ENCODE peak calls at places on chromosomes 11 and 22, in six cellular contexts. B is naive thymus-derived CD4-positive, alpha-beta T cell; Z is colonic mucosa; K is CD8-positive, alpha-beta memory T cell; I is sigmoid colon; N is kidney. E is an unnamed sample.

GRCh38 chr11:132228756-132229325 is 858.4 kb downstream of the NTM start:
- DNase-seq in N (no peak), B (no peak), Z (no peak), K (no peak), I (no peak), E (no peak)

GRCh38 chr11:49377978-49378377 is 169.6 kb upstream of the FOLH1 start:
- DNase-seq in K (no peak), B (no peak), I (no peak), N (no peak), Z (no peak), E (no peak)

GRCh38 chr11:86395061-86395551 is 20.4 kb downstream of the CCDC81 start:
- DNase-seq in K (no peak), I (no peak), Z (no peak), N (peak; percentile 76), B (no peak), E (no peak)

GRCh38 chr11:14812776-14813175 is 79.3 kb downstream of the CYP2R1 start:
- DNase-seq in Z (no peak), N (no peak), K (no peak), I (no peak), B (no peak), E (no peak)

GRCh38 chr11:107819361-107820014 is 39.1 kb downstream of the SLC35F2 start:
- DNase-seq in Z (no peak), B (no peak), K (no peak), I (no peak), N (no peak), E (no peak)

GRCh38 chr11:802018-802617 is 2.9 kb downstream of the PIDD1 start:
- DNase-seq in B (no peak), Z (no peak), N (no peak), I (no peak), K (no peak), E (no peak)

GRCh38 chr11:69351460-69351859 is 57.5 kb downstream of the MYEOV start:
- DNase-seq in I (no peak), K (no peak), N (no peak), B (no peak), Z (no peak), E (no peak)

GRCh38 chr22:42621505-42622002 is 6.9 kb upstream of the POLDIP3 start:
- DNase-seq in I (no peak), B (peak; percentile 63), Z (peak; percentile 83), N (peak; percentile 91), K (peak; percentile 32), E (peak; percentile 49)

GRCh38 chr11:10786451-10786850 is 22.3 kb downstream of the EIF4G2 start:
- DNase-seq in I (no peak), B (no peak), Z (no peak), K (no peak), N (no peak), E (no peak)

GRCh38 chr11:71505781-71506180 is 21.3 kb upstream of the KRTAP5-7 start:
- DNase-seq in I (no peak), N (no peak), K (no peak), B (no peak), Z (no peak), E (no peak)

GRCh38 chr22:36871669-36872081 is 10.9 kb downstream of the NCF4 start:
- DNase-seq in I (no peak), K (no peak), N (peak; percentile 67), B (no peak), Z (no peak), E (no peak)
- H3K27ac ChIP-seq in I (no peak overlapping the region), K (no peak overlapping the region), N (no peak overlapping the region), B (no peak overlapping the region), Z (no peak overlapping the region), E (no peak overlapping the region)

GRCh38 chr11:13679768-13680167 is 11.3 kb downstream of the FAR1 start:
- DNase-seq in I (no peak), N (no peak), B (no peak), K (no peak), Z (no peak), E (no peak)
- H3K27ac ChIP-seq in I (no peak overlapping the region), N (no peak overlapping the region), B (no peak overlapping the region), K (no peak overlapping the region), Z (no peak overlapping the region), E (no peak overlapping the region)

GRCh38 chr11:130916238-130916855 is at the start of gene SNX19:
- DNase-seq in B (peak; percentile 95), Z (peak; percentile 93), I (peak; percentile 96), N (peak; percentile 96), K (peak; percentile 85), E (peak; percentile 84)
- H3K27ac ChIP-seq in B (peak within 1 kb of the TSS; percentile 84), Z (peak within 1 kb of the TSS; percentile 77), I (peak within 1 kb of the TSS; percentile 90), N (peak within 1 kb of the TSS; percentile 80), K (peak within 1 kb of the TSS; percentile 86), E (peak within 1 kb of the TSS; percentile 84)

GRCh38 chr11:57241311-57241972 is 4.4 kb upstream of the APLNR start:
- DNase-seq in I (no peak), N (no peak), K (no peak), Z (no peak), B (no peak), E (no peak)
- H3K27ac ChIP-seq in I (no peak overlapping the region), N (no peak overlapping the region), K (no peak overlapping the region), Z (no peak overlapping the region), B (no peak overlapping the region), E (no peak overlapping the region)

DNA sequence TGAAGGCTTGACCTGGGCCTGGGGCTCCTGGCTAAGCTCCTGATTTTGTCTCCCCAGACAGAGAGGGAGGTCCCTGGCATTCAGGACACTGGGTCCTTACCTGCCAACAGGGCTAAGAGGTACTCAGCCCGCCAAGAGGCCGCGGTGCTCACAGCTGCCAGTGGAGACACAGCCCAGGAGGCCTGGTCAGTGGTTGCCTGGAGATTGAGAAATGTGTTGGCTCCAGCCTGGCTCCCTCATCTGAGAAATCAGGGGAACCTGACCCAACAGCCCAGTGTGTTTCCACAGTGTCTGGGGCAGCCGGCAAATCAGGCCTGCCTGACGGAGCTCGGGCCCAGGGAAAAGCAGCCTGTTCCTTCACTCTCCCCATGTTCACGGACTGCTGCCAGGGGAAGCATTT is 79.4 kb upstream of the NAV2 start:
- DNase-seq in K (no peak), Z (no peak), N (no peak), I (peak; percentile 94), B (no peak), E (no peak)
- H3K27ac ChIP-seq in K (no peak overlapping the region), Z (no peak overlapping the region), N (no peak overlapping the region), I (peak overlapping the region; percentile 12), B (no peak overlapping the region), E (no peak overlapping the region)

DNA sequence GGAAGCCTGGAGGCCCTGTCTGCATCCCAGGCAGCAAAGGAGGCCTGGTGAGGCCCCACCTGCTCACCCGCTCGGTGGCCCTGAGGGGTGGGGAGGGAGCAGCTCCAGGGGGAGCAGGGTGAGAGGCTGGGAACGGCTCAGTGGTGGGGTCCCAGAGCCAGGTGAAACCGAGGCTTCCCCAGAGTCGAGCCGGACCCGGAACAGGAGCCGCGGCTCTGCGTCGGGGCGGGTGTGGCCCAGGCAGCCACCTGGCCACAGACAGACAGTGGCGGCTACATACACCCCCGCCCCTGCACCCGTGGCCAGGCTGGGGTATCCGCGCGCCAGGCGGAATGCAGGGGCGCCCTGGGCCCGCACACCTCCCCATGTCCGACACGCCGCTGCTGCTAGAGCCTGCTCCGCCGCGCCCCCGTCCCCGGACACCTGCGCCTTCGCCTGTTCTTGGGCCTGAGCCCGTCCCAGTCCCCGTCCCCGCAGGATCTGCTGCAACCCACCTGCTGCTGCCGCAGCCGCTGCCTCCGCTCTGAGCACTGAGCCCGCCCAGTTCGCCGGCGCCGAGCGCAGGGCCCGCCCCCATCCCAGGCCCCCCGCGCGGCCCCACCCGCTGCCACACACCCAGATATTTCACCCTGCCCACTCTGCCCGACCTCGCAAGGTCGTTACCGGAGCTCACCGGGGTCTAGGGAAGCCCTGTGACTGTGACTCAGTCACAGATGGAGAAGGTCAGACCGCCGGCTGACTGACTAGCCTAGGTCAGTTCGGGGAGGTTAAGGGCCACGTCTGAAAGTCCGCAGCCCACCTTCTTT is at the start of gene SLC7A4:
- DNase-seq in B (no peak), I (no peak), Z (no peak), N (no peak), K (no peak), E (no peak)
- H3K27ac ChIP-seq in B (no peak within 1 kb of the TSS), I (no peak within 1 kb of the TSS), Z (no peak within 1 kb of the TSS), N (no peak within 1 kb of the TSS), K (no peak within 1 kb of the TSS), E (no peak within 1 kb of the TSS)

GRCh38 chr22:21028277-21029251 is 3.8 kb downstream of the SLC7A4 start:
- DNase-seq in I (no peak), N (no peak), K (no peak), Z (no peak), B (no peak), E (no peak)
- H3K27ac ChIP-seq in I (no peak overlapping the region), N (no peak overlapping the region), K (no peak overlapping the region), Z (no peak overlapping the region), B (no peak overlapping the region), E (no peak overlapping the region)

GRCh38 chr11:45385423-45385822 is 99.3 kb upstream of the SYT13 start:
- DNase-seq in Z (no peak), K (no peak), I (no peak), N (no peak), B (no peak), E (no peak)

GRCh38 chr11:45383229-45383628 is 97.1 kb upstream of the SYT13 start:
- DNase-seq in K (no peak), Z (no peak), N (no peak), B (no peak), I (no peak), E (no peak)

GRCh38 chr11:45384711-45385241 is 98.6 kb upstream of the SYT13 start:
- DNase-seq in K (no peak), B (no peak), I (no peak), Z (no peak), N (no peak), E (no peak)

GRCh38 chr11:45384016-45384415 is 97.9 kb upstream of the SYT13 start:
- DNase-seq in I (no peak), Z (no peak), N (no peak), K (no peak), B (no peak), E (no peak)

DNA sequence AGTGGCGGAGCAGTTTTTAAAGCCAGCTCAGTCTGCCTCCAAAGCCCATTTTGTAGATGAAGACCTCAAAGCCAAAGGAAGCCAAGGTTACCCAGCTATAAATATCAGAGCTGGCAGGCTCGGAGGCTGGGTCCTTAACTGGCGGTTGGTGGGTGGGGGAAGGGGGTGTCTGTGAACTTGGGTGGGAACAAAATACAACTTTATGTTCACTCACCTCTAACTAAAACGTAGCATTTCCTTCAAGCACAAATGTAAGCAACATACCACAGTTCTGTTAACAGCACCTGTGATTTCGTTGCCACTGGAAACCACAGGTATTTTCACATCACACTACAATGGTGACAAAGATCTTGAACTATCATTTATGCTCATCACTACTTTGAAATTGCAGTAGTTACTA is 99.7 kb upstream of the SYT13 start:
- DNase-seq in N (no peak), K (peak; percentile 39), B (no peak), I (no peak), Z (no peak), E (peak; percentile 17)
- H3K27ac ChIP-seq in N (no peak overlapping the region), K (no peak overlapping the region), B (no peak overlapping the region), I (no peak overlapping the region), Z (no peak overlapping the region), E (peak overlapping the region; percentile 68)

E was measured in CD4-positive, CD25-positive, alpha-beta regulatory T cell.